ENCODE peak calls at places on chromosome 18, in four cellular contexts. G, V, B and Q are unnamed samples.

GRCh38 chr18:46459789-46460455 is 197.1 kb downstream of the LOXHD1 start:
- DNase-seq in G (no peak), V (no peak), B (no peak), Q (no peak)

GRCh38 chr18:21830533-21830932 is 89.9 kb downstream of the MIB1 start:
- DNase-seq in G (no peak), V (no peak), B (no peak), Q (no peak)

GRCh38 chr18:53991805-53992204 is 232.7 kb downstream of the MBD2 start:
- DNase-seq in G (no peak), V (no peak), B (no peak), Q (no peak)

GRCh38 chr18:37654711-37655369 is 89.2 kb upstream of the CELF4 start:
- DNase-seq in G (no peak), V (no peak), B (no peak), Q (no peak)

GRCh38 chr18:365651-366050 is 97.8 kb upstream of the THOC1 start:
- DNase-seq in G (no peak), V (no peak), B (no peak), Q (no peak)

GRCh38 chr18:37383036-37383788 is 182.4 kb downstream of the CELF4 start:
- DNase-seq in G (no peak), V (no peak), B (no peak), Q (no peak)

GRCh38 chr18:22428672-22429071 is 11.0 kb upstream of the CTAGE1 start:
- DNase-seq in G (no peak), V (no peak), B (no peak), Q (no peak)

GRCh38 chr18:9619545-9619944 is 5.2 kb upstream of the PPP4R1 start:
- DNase-seq in G (no peak), V (no peak), B (no peak), Q (no peak)

GRCh38 chr18:43283299-43283698 is 6.0 kb upstream of the SYT4 start:
- DNase-seq in G (no peak), V (no peak), B (no peak), Q (no peak)

GRCh38 chr18:48913201-48913600 is 37.6 kb downstream of the SMAD7 start:
- DNase-seq in G (no peak), V (no peak), B (no peak), Q (no peak)

GRCh38 chr18:43314931-43315330 is 37.6 kb upstream of the SYT4 start:
- DNase-seq in G (no peak), V (no peak), B (no peak), Q (no peak)

GRCh38 chr18:79884963-79885728 is 66.3 kb downstream of the SLC66A2 start:
- DNase-seq in G (no peak), V (no peak), B (no peak), Q (no peak)

GRCh38 chr18:59460060-59460395 is 101.0 kb upstream of the LMAN1 start:
- DNase-seq in G (no peak), V (no peak), B (no peak), Q (no peak)

GRCh38 chr18:75226956-75227316 is 16.3 kb downstream of the TSHZ1 start:
- DNase-seq in G (no peak), V (no peak), B (no peak), Q (no peak)

GRCh38 chr18:78730564-78731422 is 248.8 kb upstream of the SALL3 start:
- DNase-seq in G (no peak), V (no peak), B (no peak), Q (no peak)

GRCh38 chr18:22282311-22283235 is 113.2 kb downstream of the GATA6 start:
- DNase-seq in G (no peak), V (no peak), B (peak; percentile 86), Q (no peak)

GRCh38 chr18:48186084-48186798 is 222.9 kb downstream of the ZBTB7C start:
- DNase-seq in G (no peak), V (no peak), B (no peak), Q (no peak)

GRCh38 chr18:61896767-61897166 is 4.0 kb upstream of the RNF152 start:
- DNase-seq in G (no peak), V (no peak), B (no peak), Q (no peak)

GRCh38 chr18:59029663-59030421 is 109.8 kb upstream of the SEC11C start:
- DNase-seq in G (no peak), V (no peak), B (no peak), Q (no peak)

GRCh38 chr18:21386523-21387240 is 144.7 kb downstream of the GREB1L start:
- DNase-seq in G (no peak), V (peak; percentile 24), B (no peak), Q (no peak)

GRCh38 chr18:23238651-23239349 is 103.5 kb downstream of the CABLES1 start:
- DNase-seq in G (no peak), V (no peak), B (no peak), Q (no peak)

GRCh38 chr18:58662118-58662517 is 9.1 kb upstream of the MALT1 start:
- DNase-seq in G (no peak), V (no peak), B (no peak), Q (peak; percentile 79)

GRCh38 chr18:74234326-74235171 is 57.2 kb downstream of the CYB5A start:
- DNase-seq in G (no peak), V (no peak), B (peak; percentile 98), Q (no peak)

GRCh38 chr18:59270689-59271257 is 2.5 kb downstream of the RAX start:
- DNase-seq in G (no peak), V (no peak), B (no peak), Q (no peak)

GRCh38 chr18:12765127-12765526 is 62.3 kb downstream of the PSMG2 start:
- DNase-seq in G (no peak), V (no peak), B (no peak), Q (no peak)

GRCh38 chr18:79242246-79242645 is 153.5 kb upstream of the NFATC1 start:
- DNase-seq in G (no peak), V (no peak), B (no peak), Q (no peak)

GRCh38 chr18:29594494-29594893 is 1417.6 kb upstream of the CDH2 start:
- DNase-seq in G (no peak), V (no peak), B (no peak), Q (no peak)

GRCh38 chr18:41753826-41754225 is 201.2 kb upstream of the PIK3C3 start:
- DNase-seq in G (no peak), V (no peak), B (no peak), Q (no peak)

GRCh38 chr18:75161629-75162028 is 47.3 kb downstream of the PTGR3 start:
- DNase-seq in G (no peak), V (no peak), B (peak; percentile 77), Q (no peak)

GRCh38 chr18:24366328-24366727 is 31.3 kb downstream of the OSBPL1A start:
- DNase-seq in G (no peak), V (no peak), B (no peak), Q (no peak)

GRCh38 chr18:50142441-50143120 is 52.4 kb downstream of the MYO5B start:
- DNase-seq in G (no peak), V (no peak), B (no peak), Q (no peak)

GRCh38 chr18:65269375-65269774 is 481.4 kb upstream of the CDH7 start:
- DNase-seq in G (no peak), V (no peak), B (no peak), Q (no peak)

GRCh38 chr18:78980279-78980771 is 707 bp downstream of the SALL3 start:
- DNase-seq in G (no peak), V (no peak), B (no peak), Q (no peak)

GRCh38 chr18:22189431-22189830 is 20.0 kb downstream of the GATA6 start:
- DNase-seq in G (no peak), V (no peak), B (no peak), Q (no peak)

GRCh38 chr18:7242954-7243353 is 12.1 kb downstream of the LRRC30 start:
- DNase-seq in G (no peak), V (no peak), B (no peak), Q (no peak)

GRCh38 chr18:6056171-6056932 is 161.0 kb upstream of the TMEM200C start:
- DNase-seq in G (no peak), V (no peak), B (peak; percentile 57), Q (no peak)
- TF ChIP-seq CBFB in G (no peak), V (no peak), B (no peak), Q (no peak)

GRCh38 chr18:69839497-69839896 is 108.2 kb downstream of the CD226 start:
- DNase-seq in G (no peak), V (no peak), B (no peak), Q (no peak)

GRCh38 chr18:69840445-69840844 is 107.2 kb downstream of the CD226 start:
- DNase-seq in G (no peak), V (no peak), B (no peak), Q (no peak)

GRCh38 chr18:69839989-69840388 is 107.7 kb downstream of the CD226 start:
- DNase-seq in G (no peak), V (no peak), B (no peak), Q (no peak)

GRCh38 chr18:69838003-69838402 is 109.7 kb downstream of the CD226 start:
- DNase-seq in G (no peak), V (no peak), B (no peak), Q (no peak)

DNA sequence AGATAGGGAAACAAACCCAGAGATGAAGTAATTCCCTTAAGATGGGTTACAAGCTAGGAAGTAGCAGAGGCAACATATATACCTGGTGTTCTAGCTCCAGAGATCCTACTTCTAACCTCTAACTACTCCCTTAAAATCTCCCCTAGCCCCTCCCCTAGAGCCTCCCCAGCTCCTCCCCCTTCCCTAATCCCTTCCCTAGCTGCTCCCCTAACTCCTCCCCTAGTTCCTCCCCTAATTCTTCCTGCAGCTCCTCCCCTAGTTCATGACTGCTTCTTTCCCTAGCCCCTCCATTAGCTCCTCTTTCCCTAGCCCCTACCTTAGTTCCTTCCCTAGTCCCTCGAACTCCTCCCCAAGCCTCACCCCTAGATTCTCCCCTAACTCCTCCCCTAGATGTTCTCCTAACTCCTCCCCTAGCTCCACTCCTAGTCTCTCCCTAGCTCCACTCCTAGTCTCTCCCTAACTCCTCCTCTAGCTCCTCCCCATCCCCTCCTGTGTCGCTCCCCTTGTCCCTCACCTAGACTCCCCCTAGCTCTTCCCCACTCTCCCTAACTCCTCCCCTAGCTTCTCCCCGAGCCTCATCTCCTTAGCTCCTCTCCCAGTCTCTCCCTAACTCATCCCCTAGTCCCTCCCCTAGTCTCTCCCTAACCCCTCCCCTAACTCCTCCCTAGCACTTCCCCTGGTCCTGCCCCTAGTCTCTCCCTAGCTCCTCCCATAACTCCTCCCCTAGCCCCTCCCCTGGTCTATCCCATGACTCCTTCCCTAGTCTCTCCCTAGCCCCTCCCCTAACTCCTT is 108.9 kb downstream of the CD226 start:
- DNase-seq in G (peak; percentile 69), V (peak; percentile 76), B (peak; percentile 18), Q (peak; percentile 13)
- TF ChIP-seq CBFB in G (no peak), V (no peak), B (no peak), Q (no peak)

GRCh38 chr18:68263481-68263880 is 451.4 kb downstream of the TMX3 start:
- DNase-seq in G (no peak), V (no peak), B (no peak), Q (no peak)
- TF ChIP-seq CBFB in G (no peak), V (no peak), B (no peak), Q (no peak)

DNA sequence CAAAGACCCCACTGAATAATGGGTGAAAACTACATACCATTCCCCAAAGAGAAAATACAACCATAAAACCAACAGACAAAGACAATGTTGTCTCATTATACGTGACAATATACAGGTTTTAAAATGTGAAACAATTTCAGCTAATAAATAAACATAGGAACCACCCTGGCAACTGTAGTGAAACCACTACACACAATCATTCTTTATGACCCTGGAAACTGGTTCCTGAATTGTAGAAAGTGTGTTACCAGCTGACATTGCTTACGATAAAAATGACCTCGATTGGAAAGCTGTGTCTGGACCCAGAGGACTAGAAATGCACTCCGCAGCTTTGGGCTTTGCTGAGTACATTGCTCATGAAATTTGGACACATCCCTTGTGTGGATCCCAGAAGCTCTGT is 73.9 kb upstream of the LPIN2 start:
- DNase-seq in G (no peak), V (no peak), B (no peak), Q (no peak)
- TF ChIP-seq CBFB in G (no peak), V (no peak), B (no peak), Q (no peak)

GRCh38 chr18:4836146-4836545 is 360.9 kb downstream of the AKAIN1 start:
- DNase-seq in G (no peak), V (no peak), B (no peak), Q (no peak)
- TF ChIP-seq CBFB in G (no peak), V (no peak), B (no peak), Q (no peak)